ENCODE peak calls at places on chromosomes 3 and 15, in nine cellular contexts. One of them, this sample, is unnamed.
A peak's percentile ranks its signal among the peaks of the same experiment; 100 is the strongest.

GRCh38 chr3:40043444-40043755 is 234.0 kb downstream of the MYRIP start:
- DNase-seq in GM23338: no peak
- DNase-seq in hepatocyte: peak; percentile 13
- DNase-seq in PC-3: no peak
- DNase-seq in MM.1S: no peak
- DNase-seq in SK-N-SH: peak; percentile 50
- DNase-seq in GM23248: peak; percentile 82
- DNase-seq in HCT116: no peak
- DNase-seq in neural progenitor cell: no peak
- DNase-seq in this sample: no peak

GRCh38 chr15:79089890-79090486 is 592 bp downstream of the RASGRF1 start:
- DNase-seq in PC-3: no peak
- DNase-seq in GM23338: peak; percentile 58
- DNase-seq in hepatocyte: no peak
- DNase-seq in GM23248: no peak
- DNase-seq in HCT116: no peak
- DNase-seq in SK-N-SH: peak; percentile 45
- DNase-seq in MM.1S: no peak
- DNase-seq in neural progenitor cell: peak; percentile 44
- DNase-seq in this sample: no peak

GRCh38 chr3:63976862-63977180 is 46.5 kb downstream of the PSMD6 start:
- DNase-seq in GM23338: no peak
- DNase-seq in MM.1S: no peak
- DNase-seq in PC-3: no peak
- DNase-seq in SK-N-SH: no peak
- DNase-seq in GM23248: no peak
- DNase-seq in neural progenitor cell: no peak
- DNase-seq in HCT116: no peak
- DNase-seq in hepatocyte: no peak
- DNase-seq in this sample: no peak

GRCh38 chr3:87503901-87504498 is 227.6 kb upstream of the POU1F1 start:
- DNase-seq in neural progenitor cell: peak; percentile 75
- DNase-seq in GM23248: peak; percentile 91
- DNase-seq in GM23338: peak; percentile 83
- DNase-seq in MM.1S: peak; percentile 72
- DNase-seq in HCT116: peak; percentile 75
- DNase-seq in PC-3: peak; percentile 92
- DNase-seq in hepatocyte: peak; percentile 75
- DNase-seq in SK-N-SH: peak; percentile 47
- DNase-seq in this sample: peak; percentile 56

GRCh38 chr15:77173487-77173886 is 102.6 kb upstream of the TSPAN3 start:
- DNase-seq in PC-3: no peak
- DNase-seq in MM.1S: no peak
- DNase-seq in GM23338: no peak
- DNase-seq in hepatocyte: peak; percentile 16
- DNase-seq in neural progenitor cell: no peak
- DNase-seq in GM23248: no peak
- DNase-seq in HCT116: no peak
- DNase-seq in SK-N-SH: no peak
- DNase-seq in this sample: no peak

GRCh38 chr3:129560931-129561594 is 18.1 kb downstream of the H1-8 start:
- DNase-seq in MM.1S: no peak
- DNase-seq in GM23248: peak; percentile 91
- DNase-seq in SK-N-SH: peak; percentile 91
- DNase-seq in GM23338: no peak
- DNase-seq in HCT116: no peak
- DNase-seq in hepatocyte: peak; percentile 83
- DNase-seq in PC-3: no peak
- DNase-seq in neural progenitor cell: no peak
- DNase-seq in this sample: no peak

GRCh38 chr3:55128201-55128870 is 200.5 kb upstream of the LRTM1 start:
- DNase-seq in hepatocyte: no peak
- DNase-seq in GM23338: peak; percentile 4
- DNase-seq in GM23248: peak; percentile 82
- DNase-seq in PC-3: no peak
- DNase-seq in MM.1S: no peak
- DNase-seq in neural progenitor cell: peak; percentile 31
- DNase-seq in SK-N-SH: peak; percentile 39
- DNase-seq in HCT116: no peak
- DNase-seq in this sample: no peak

GRCh38 chr15:99514306-99514705 is 51.5 kb upstream of the MEF2A start:
- DNase-seq in HCT116: no peak
- DNase-seq in PC-3: no peak
- DNase-seq in MM.1S: no peak
- DNase-seq in hepatocyte: no peak
- DNase-seq in SK-N-SH: no peak
- DNase-seq in GM23338: no peak
- DNase-seq in GM23248: peak; percentile 7
- DNase-seq in neural progenitor cell: no peak
- DNase-seq in this sample: no peak

GRCh38 chr3:138124689-138125420 is 7.3 kb downstream of the A4GNT start:
- DNase-seq in PC-3: no peak
- DNase-seq in GM23248: peak; percentile 86
- DNase-seq in MM.1S: no peak
- DNase-seq in neural progenitor cell: no peak
- DNase-seq in GM23338: no peak
- DNase-seq in hepatocyte: no peak
- DNase-seq in SK-N-SH: no peak
- DNase-seq in HCT116: no peak
- DNase-seq in this sample: no peak

GRCh38 chr3:120495809-120496208 is 45.0 kb upstream of the FSTL1 start:
- DNase-seq in neural progenitor cell: no peak
- DNase-seq in HCT116: no peak
- DNase-seq in SK-N-SH: no peak
- DNase-seq in hepatocyte: no peak
- DNase-seq in PC-3: peak; percentile 50
- DNase-seq in MM.1S: no peak
- DNase-seq in GM23338: no peak
- DNase-seq in GM23248: no peak
- DNase-seq in this sample: no peak

GRCh38 chr3:191366675-191367074 is 36.3 kb upstream of the UTS2B start:
- DNase-seq in HCT116: no peak
- DNase-seq in MM.1S: no peak
- DNase-seq in hepatocyte: no peak
- DNase-seq in neural progenitor cell: no peak
- DNase-seq in PC-3: no peak
- DNase-seq in SK-N-SH: no peak
- DNase-seq in GM23248: peak; percentile 52
- DNase-seq in GM23338: no peak
- DNase-seq in this sample: no peak

GRCh38 chr3:146974001-146974400 is 368.9 kb upstream of the PLSCR5 start:
- DNase-seq in neural progenitor cell: no peak
- DNase-seq in HCT116: no peak
- DNase-seq in MM.1S: no peak
- DNase-seq in GM23248: no peak
- DNase-seq in hepatocyte: no peak
- DNase-seq in GM23338: no peak
- DNase-seq in SK-N-SH: no peak
- DNase-seq in PC-3: no peak
- DNase-seq in this sample: no peak

GRCh38 chr15:57079446-57079845 is 161.0 kb downstream of the TCF12 start:
- DNase-seq in SK-N-SH: no peak
- DNase-seq in hepatocyte: no peak
- DNase-seq in GM23338: peak; percentile 49
- DNase-seq in neural progenitor cell: peak; percentile 21
- DNase-seq in GM23248: no peak
- DNase-seq in PC-3: no peak
- DNase-seq in HCT116: no peak
- DNase-seq in MM.1S: peak; percentile 13
- DNase-seq in this sample: no peak

GRCh38 chr3:171802601-171802956 is 7.7 kb downstream of the PLD1 start:
- DNase-seq in PC-3: no peak
- DNase-seq in MM.1S: peak; percentile 48
- DNase-seq in hepatocyte: no peak
- DNase-seq in SK-N-SH: no peak
- DNase-seq in neural progenitor cell: no peak
- DNase-seq in GM23338: no peak
- DNase-seq in GM23248: no peak
- DNase-seq in HCT116: no peak
- DNase-seq in this sample: no peak

DNA sequence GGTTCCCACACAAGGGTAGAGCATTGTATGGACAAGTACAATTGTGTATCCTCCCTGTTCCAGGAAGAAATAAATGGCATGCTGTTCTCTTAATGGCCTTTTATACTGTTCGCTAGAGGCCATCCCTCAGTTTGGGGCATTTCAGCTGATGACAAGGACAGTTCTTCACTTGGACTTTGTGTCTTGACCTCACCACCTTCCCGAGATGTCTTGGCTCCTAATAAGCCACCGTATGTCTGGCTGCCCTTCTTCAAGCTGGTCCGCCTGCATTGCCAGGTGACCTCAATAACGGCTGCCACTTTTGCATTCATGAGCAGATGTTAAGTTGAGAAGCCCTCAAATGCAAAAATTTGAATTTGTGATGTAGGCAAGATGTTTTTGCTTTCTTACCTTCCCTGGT is 24.1 kb downstream of the ZBTB38 start:
- DNase-seq in MM.1S: no peak
- DNase-seq in GM23338: no peak
- DNase-seq in GM23248: no peak
- DNase-seq in SK-N-SH: no peak
- DNase-seq in HCT116: no peak
- DNase-seq in neural progenitor cell: no peak
- DNase-seq in PC-3: no peak
- DNase-seq in hepatocyte: no peak
- DNase-seq in this sample: no peak
- H3K79me2 ChIP-seq in MM.1S: peaks cover 100% of the 10 kb centered on the region
- H3K79me2 ChIP-seq in GM23338: no peaks in the 10 kb centered on the region
- H3K79me2 ChIP-seq in GM23248: peaks cover 74% of the 10 kb centered on the region
- H3K79me2 ChIP-seq in SK-N-SH: no peaks in the 10 kb centered on the region
- H3K79me2 ChIP-seq in HCT116: no peaks in the 10 kb centered on the region
- H3K79me2 ChIP-seq in neural progenitor cell: no peaks in the 10 kb centered on the region
- H3K79me2 ChIP-seq in PC-3: no peaks in the 10 kb centered on the region
- H3K79me2 ChIP-seq in hepatocyte: no peaks in the 10 kb centered on the region
- H3K79me2 ChIP-seq in this sample: peaks cover 12% of the 10 kb centered on the region

GRCh38 chr15:90889736-90890456 is 5.6 kb downstream of the FES start:
- DNase-seq in GM23338: no peak
- DNase-seq in hepatocyte: no peak
- DNase-seq in GM23248: no peak
- DNase-seq in SK-N-SH: no peak
- DNase-seq in MM.1S: no peak
- DNase-seq in HCT116: no peak
- DNase-seq in neural progenitor cell: no peak
- DNase-seq in PC-3: no peak
- DNase-seq in this sample: no peak
- TF ChIP-seq EZH2phosphoT487 in GM23338: no peak
- TF ChIP-seq EZH2phosphoT487 in hepatocyte: no peak
- TF ChIP-seq EZH2phosphoT487 in GM23248: no peak
- TF ChIP-seq EZH2phosphoT487 in SK-N-SH: no peak
- TF ChIP-seq EZH2phosphoT487 in MM.1S: no peak
- TF ChIP-seq EZH2phosphoT487 in HCT116: no peak
- TF ChIP-seq EZH2phosphoT487 in neural progenitor cell: no peak
- TF ChIP-seq EZH2phosphoT487 in PC-3: no peak
- TF ChIP-seq EZH2phosphoT487 in this sample: no peak

DNA sequence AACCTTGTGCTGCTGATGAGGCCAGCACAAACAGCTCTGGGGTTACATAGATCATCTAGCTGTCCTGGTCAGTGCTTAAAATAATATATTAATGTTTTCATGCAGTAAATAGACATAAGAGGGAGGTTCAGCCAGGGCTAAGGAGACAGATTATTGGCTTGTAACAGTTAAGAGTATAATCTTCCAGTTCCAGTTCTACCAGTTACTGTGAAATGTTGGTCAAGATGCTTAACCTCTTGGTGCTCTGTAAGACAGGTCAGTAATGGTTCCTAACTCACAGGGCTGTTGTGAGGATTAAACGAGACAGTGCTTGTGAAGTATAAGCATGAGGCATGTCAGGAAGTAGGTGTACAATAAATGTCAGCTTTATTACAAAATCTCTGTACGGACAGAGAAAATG is 201.1 kb upstream of the FEZF2 start:
- DNase-seq in hepatocyte: no peak
- DNase-seq in neural progenitor cell: no peak
- DNase-seq in SK-N-SH: no peak
- DNase-seq in GM23248: no peak
- DNase-seq in PC-3: no peak
- DNase-seq in MM.1S: no peak
- DNase-seq in HCT116: no peak
- DNase-seq in GM23338: no peak
- DNase-seq in this sample: no peak
- H3K79me2 ChIP-seq in hepatocyte: no peaks in the 10 kb centered on the region
- H3K79me2 ChIP-seq in neural progenitor cell: no peaks in the 10 kb centered on the region
- H3K79me2 ChIP-seq in SK-N-SH: no peaks in the 10 kb centered on the region
- H3K79me2 ChIP-seq in GM23248: no peaks in the 10 kb centered on the region
- H3K79me2 ChIP-seq in PC-3: no peaks in the 10 kb centered on the region
- H3K79me2 ChIP-seq in MM.1S: no peaks in the 10 kb centered on the region
- H3K79me2 ChIP-seq in HCT116: no peaks in the 10 kb centered on the region
- H3K79me2 ChIP-seq in GM23338: no peaks in the 10 kb centered on the region
- H3K79me2 ChIP-seq in this sample: no peaks in the 10 kb centered on the region

GRCh38 chr3:6605245-6605644 is 255.7 kb upstream of the GRM7 start:
- DNase-seq in neural progenitor cell: no peak
- DNase-seq in MM.1S: peak; percentile 26
- DNase-seq in HCT116: no peak
- DNase-seq in GM23248: no peak
- DNase-seq in SK-N-SH: no peak
- DNase-seq in PC-3: no peak
- DNase-seq in GM23338: no peak
- DNase-seq in hepatocyte: no peak
- DNase-seq in this sample: no peak
- TF ChIP-seq EZH2phosphoT487 in neural progenitor cell: no peak
- TF ChIP-seq EZH2phosphoT487 in MM.1S: no peak
- TF ChIP-seq EZH2phosphoT487 in HCT116: no peak
- TF ChIP-seq EZH2phosphoT487 in GM23248: no peak
- TF ChIP-seq EZH2phosphoT487 in SK-N-SH: no peak
- TF ChIP-seq EZH2phosphoT487 in PC-3: no peak
- TF ChIP-seq EZH2phosphoT487 in GM23338: no peak
- TF ChIP-seq EZH2phosphoT487 in hepatocyte: no peak
- TF ChIP-seq EZH2phosphoT487 in this sample: no peak

GRCh38 chr3:52407779-52408178 is 37.1 kb downstream of the SEMA3G start:
- DNase-seq in neural progenitor cell: no peak
- DNase-seq in SK-N-SH: peak; percentile 11
- DNase-seq in MM.1S: no peak
- DNase-seq in GM23338: no peak
- DNase-seq in PC-3: no peak
- DNase-seq in GM23248: no peak
- DNase-seq in hepatocyte: no peak
- DNase-seq in HCT116: no peak
- DNase-seq in this sample: no peak
- H3K79me2 ChIP-seq in neural progenitor cell: peaks cover 24% of the 10 kb centered on the region
- H3K79me2 ChIP-seq in SK-N-SH: peaks cover 48% of the 10 kb centered on the region
- H3K79me2 ChIP-seq in MM.1S: peaks cover 50% of the 10 kb centered on the region
- H3K79me2 ChIP-seq in GM23338: peaks cover 17% of the 10 kb centered on the region
- H3K79me2 ChIP-seq in PC-3: peaks cover 40% of the 10 kb centered on the region
- H3K79me2 ChIP-seq in GM23248: peaks cover 53% of the 10 kb centered on the region
- H3K79me2 ChIP-seq in hepatocyte: peaks cover 38% of the 10 kb centered on the region
- H3K79me2 ChIP-seq in HCT116: peaks cover 26% of the 10 kb centered on the region
- H3K79me2 ChIP-seq in this sample: peaks cover 40% of the 10 kb centered on the region

GRCh38 chr15:34804113-34804512 is 8.8 kb upstream of the ACTC1 start:
- DNase-seq in SK-N-SH: no peak
- DNase-seq in hepatocyte: no peak
- DNase-seq in MM.1S: no peak
- DNase-seq in GM23248: no peak
- DNase-seq in GM23338: no peak
- DNase-seq in PC-3: no peak
- DNase-seq in neural progenitor cell: no peak
- DNase-seq in HCT116: no peak
- DNase-seq in this sample: no peak
- TF ChIP-seq EZH2phosphoT487 in SK-N-SH: no peak
- TF ChIP-seq EZH2phosphoT487 in hepatocyte: no peak
- TF ChIP-seq EZH2phosphoT487 in MM.1S: no peak
- TF ChIP-seq EZH2phosphoT487 in GM23248: no peak
- TF ChIP-seq EZH2phosphoT487 in GM23338: no peak
- TF ChIP-seq EZH2phosphoT487 in PC-3: no peak
- TF ChIP-seq EZH2phosphoT487 in neural progenitor cell: no peak
- TF ChIP-seq EZH2phosphoT487 in HCT116: no peak
- TF ChIP-seq EZH2phosphoT487 in this sample: no peak